ENCODE peak calls at places on chromosomes 4 and X, in four cellular contexts. R is endothelial cell of umbilical vein, G is K562, X is GM12878. J is an unnamed sample.
A peak's percentile ranks its signal among the peaks of the same experiment; 100 is the strongest.

GRCh38 chrX:10922158-10922557 is 189.0 kb upstream of the HCCS start:
- DNase-seq in X (no peak), G (no peak), R (peak; percentile 84), J (peak; percentile 86)

GRCh38 chr4:85127653-85128052 is 161.2 kb upstream of the WDFY3 start:
- DNase-seq in R (peak; percentile 17), G (peak; percentile 53), X (no peak), J (no peak)

GRCh38 chr4:74651198-74651597 is 143.1 kb downstream of the BTC start:
- DNase-seq in R (no peak), X (no peak), G (no peak), J (no peak)

GRCh38 chrX:139642241-139642927 is 65.6 kb downstream of the MCF2 start:
- DNase-seq in X (no peak), G (no peak), R (no peak), J (no peak)

GRCh38 chr4:106266201-106266600 is 49.8 kb downstream of the TBCK start:
- DNase-seq in X (peak; percentile 7), R (peak; percentile 72), G (peak; percentile 44), J (peak; percentile 68)

GRCh38 chrX:51747671-51748070 is 4.4 kb downstream of the GSPT2 start:
- DNase-seq in R (no peak), G (no peak), X (no peak), J (no peak)

GRCh38 chr4:89009653-89010369 is 47.2 kb downstream of the FAM13A start:
- DNase-seq in G (peak; percentile 30), R (no peak), X (no peak), J (no peak)

GRCh38 chr4:89617256-89617655 is 219.7 kb downstream of the SNCA start:
- DNase-seq in X (no peak), R (no peak), G (no peak), J (no peak)

GRCh38 chr4:112416464-112416863 is 99.5 kb downstream of the NEUROG2 start:
- DNase-seq in G (no peak), X (no peak), R (no peak), J (no peak)

GRCh38 chrX:18873189-18873791 is 110.6 kb downstream of the PHKA2 start:
- DNase-seq in G (no peak), X (no peak), R (peak; percentile 46), J (peak; percentile 61)

GRCh38 chr4:163544407-163545038 is 50.0 kb downstream of the TMA16 start:
- DNase-seq in G (peak; percentile 76), R (peak; percentile 66), X (no peak), J (peak; percentile 40)

GRCh38 chr4:112766422-112766821 is 129.5 kb downstream of the LARP7 start:
- DNase-seq in G (peak; percentile 28), X (no peak), R (no peak), J (peak; percentile 17)

GRCh38 chrX:53447441-53447840 is 13.3 kb upstream of the HSD17B10 start:
- DNase-seq in X (no peak), G (no peak), R (no peak), J (no peak)
- TF ChIP-seq FOS in X (no peak), G (no peak), R (no peak), J (no peak)

DNA sequence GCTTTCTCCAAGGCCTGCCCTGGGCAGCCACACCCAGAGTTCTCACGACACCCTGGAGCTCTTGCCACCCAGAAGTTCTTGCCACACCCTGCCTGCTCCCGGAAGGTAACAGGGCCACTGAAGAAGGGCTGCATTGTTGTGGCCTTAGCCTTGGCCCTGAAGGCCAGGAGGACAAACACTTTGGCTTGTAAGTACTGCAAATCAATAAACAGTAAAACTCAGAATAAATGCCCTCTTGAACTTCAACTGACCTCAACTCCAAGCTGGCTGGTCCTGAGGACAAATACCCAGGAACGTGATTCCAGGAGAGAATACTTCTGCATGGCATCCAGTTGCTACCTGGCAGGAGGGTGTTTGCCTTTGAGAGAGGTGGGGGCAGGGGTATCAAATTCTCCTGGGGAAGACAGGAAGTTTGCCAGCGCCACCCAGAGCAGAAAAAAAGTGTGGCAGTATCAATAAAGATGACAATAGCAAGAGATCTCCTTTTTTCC is 54.1 kb downstream of the TLR10 start:
- DNase-seq in G (peak; percentile 22), X (no peak), R (no peak), J (no peak)
- TF ChIP-seq FOS in G (no peak), X (no peak), R (no peak), J (no peak)

GRCh38 chr4:190020790-190021717 is 6.0 kb downstream of the FRG2 start:
- DNase-seq in R (no peak), G (peak; percentile 34), X (no peak), J (peak; percentile 29)
- TF ChIP-seq FOS in R (no peak), G (no peak), X (no peak), J (no peak)

GRCh38 chr4:184350964-184351363 is 123.4 kb downstream of the IRF2 start:
- DNase-seq in R (no peak), G (no peak), X (no peak), J (no peak)

GRCh38 chr4:184347251-184348239 is 126.8 kb downstream of the IRF2 start:
- DNase-seq in G (peak; percentile 82), X (peak; percentile 97), R (peak; percentile 47), J (peak; percentile 68)

GRCh38 chr4:184350213-184350817 is 124.0 kb downstream of the IRF2 start:
- DNase-seq in R (no peak), G (no peak), X (peak; percentile 46), J (no peak)

GRCh38 chr4:184349283-184350039 is 124.9 kb downstream of the IRF2 start:
- DNase-seq in X (no peak), R (no peak), G (no peak), J (no peak)

GRCh38 chr4:184348311-184349233 is 125.8 kb downstream of the IRF2 start:
- DNase-seq in R (no peak), X (peak; percentile 32), G (peak; percentile 54), J (peak; percentile 90)
- TF ChIP-seq FOS in R (no peak), X (no peak), G (no peak), J (no peak)

DNA sequence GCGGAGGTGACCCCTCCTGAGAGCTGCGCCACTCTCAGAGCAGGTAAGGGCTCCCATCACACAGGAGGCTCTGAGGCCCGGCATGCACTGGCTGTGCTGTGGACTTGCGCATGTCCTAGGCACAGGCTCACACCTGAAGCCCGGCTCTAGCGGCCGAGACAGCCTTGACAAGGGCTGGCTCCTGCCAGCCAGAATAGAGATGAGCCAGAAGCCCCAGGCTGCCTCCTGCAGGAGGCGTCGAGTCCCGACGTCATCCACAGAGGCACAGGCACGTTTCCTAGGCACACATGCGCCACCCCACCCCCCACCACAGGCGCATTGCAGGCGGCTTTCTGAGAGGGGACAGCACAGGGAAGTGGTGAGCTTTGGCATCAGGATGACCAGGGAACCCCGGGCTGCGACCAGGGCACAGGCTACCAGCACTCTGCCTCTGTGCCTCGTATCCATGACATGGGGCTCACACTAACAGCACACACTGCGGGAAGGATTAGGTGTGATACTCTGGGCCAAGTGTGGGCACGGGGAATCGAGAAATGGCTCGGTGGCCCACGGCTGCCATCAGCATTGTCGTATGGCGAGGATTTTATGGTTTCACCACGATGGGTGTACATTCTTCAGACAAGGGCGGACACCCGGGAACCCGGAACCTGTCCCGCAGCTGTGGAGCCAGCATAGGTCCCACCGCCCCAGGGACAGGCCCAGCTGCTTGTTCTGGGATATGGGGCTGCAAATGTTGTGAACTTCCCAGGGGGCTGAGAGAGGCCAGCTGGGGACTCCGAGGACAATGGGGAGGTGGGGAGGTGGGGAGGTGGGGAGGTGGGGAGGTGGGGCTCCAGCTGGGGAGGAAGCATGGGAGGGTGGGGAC is 90.7 kb upstream of the ADRA2C start:
- DNase-seq in X (no peak), G (peak; percentile 6), R (no peak), J (no peak)
- TF ChIP-seq FOS in X (no peak), G (no peak), R (no peak), J (no peak)

DNA sequence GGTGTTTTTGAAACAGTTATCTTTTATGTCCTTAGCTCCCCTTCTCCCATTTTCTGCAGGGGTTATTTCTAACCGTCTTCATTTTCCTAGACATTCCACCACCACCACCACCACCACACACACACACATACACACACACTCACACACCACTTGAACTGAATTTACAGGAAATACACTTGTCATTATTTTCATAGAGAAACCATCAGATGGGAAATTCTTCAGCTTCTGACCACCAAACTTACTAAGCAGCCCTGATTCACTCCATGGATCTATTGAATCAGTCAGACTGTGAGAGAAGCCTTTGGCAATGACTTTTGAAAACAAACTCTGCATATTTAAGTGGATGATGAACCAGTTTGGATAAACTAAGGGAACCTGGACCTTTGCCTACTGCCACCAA is 210.1 kb upstream of the NHS start:
- DNase-seq in R (no peak), X (no peak), G (no peak), J (no peak)
- TF ChIP-seq FOS in R (no peak), X (no peak), G (no peak), J (no peak)

DNA sequence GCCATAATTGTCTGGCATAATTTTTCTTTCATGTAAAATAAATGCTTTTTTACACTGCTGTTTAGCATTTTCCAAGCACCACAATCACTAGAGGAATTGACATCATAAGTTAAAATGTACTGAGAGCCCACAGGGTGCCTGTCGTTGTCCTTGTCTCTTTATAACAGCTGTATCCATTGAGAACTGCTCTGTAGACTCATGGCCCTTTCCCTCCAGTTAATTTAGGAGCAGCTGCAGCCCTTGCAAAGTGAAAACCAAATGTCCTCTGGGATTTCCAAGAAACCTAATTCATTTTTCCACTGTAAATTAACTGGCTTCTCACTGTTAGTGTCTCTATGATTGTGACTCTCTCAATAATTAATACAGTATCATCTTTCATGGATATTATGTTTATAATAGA is 185.9 kb downstream of the SLC4A4 start:
- DNase-seq in X (no peak), R (no peak), G (no peak), J (no peak)
- TF ChIP-seq FOS in X (no peak), R (no peak), G (no peak), J (no peak)

GRCh38 chrX:24207826-24208225 is 58.3 kb downstream of the ZFX start:
- DNase-seq in X (no peak), G (no peak), R (no peak), J (peak; percentile 68)
- TF ChIP-seq FOS in X (no peak), G (no peak), R (no peak), J (no peak)

J was measured in IMR-90.